ENCODE peak calls at places on chromosomes 13 and 19, in four cellular contexts. C, K, F and G are unnamed samples. For H3K4me1, the result is how much of the 10 kb centered on the place peaks cover.

GRCh38 chr13:76852991-76853390 is 33.2 kb downstream of the KCTD12 start:
- DNase-seq in C (no peak), F (no peak), K (no peak), G (no peak)

GRCh38 chr19:14366529-14366928 is 14.7 kb upstream of the ADGRE5 start:
- DNase-seq in C (peak), K (peak), F (peak), G (peak)

GRCh38 chr19:54460230-54461005 is 3.2 kb downstream of the LENG9 start:
- DNase-seq in K (no peak), F (no peak), C (no peak), G (no peak)

GRCh38 chr13:112247471-112248405 is 128.4 kb upstream of the SPACA7 start:
- DNase-seq in F (no peak), K (no peak), C (no peak), G (no peak)

GRCh38 chr13:41563501-41564001 is 106.2 kb downstream of the RGCC start:
- DNase-seq in K (peak), C (no peak), F (peak), G (no peak)

GRCh38 chr13:80497439-80497838 is 156.5 kb upstream of the SPRY2 start:
- DNase-seq in C (no peak), K (no peak), F (no peak), G (no peak)

GRCh38 chr19:30968210-30968609 is 381.0 kb downstream of the TSHZ3 start:
- DNase-seq in F (peak), K (no peak), C (no peak), G (no peak)

GRCh38 chr13:31797154-31797775 is 57.9 kb downstream of the RXFP2 start:
- DNase-seq in K (no peak), C (no peak), F (peak), G (no peak)

GRCh38 chr13:84433024-84433423 is 550.8 kb upstream of the SLITRK1 start:
- DNase-seq in C (no peak), F (no peak), K (no peak), G (no peak)

GRCh38 chr19:39951686-39952085 is 17.3 kb upstream of the FCGBP start:
- DNase-seq in C (peak), K (no peak), F (peak), G (no peak)

GRCh38 chr13:36919206-36919832 is 719 bp downstream of the SMAD9 start:
- DNase-seq in C (peak), K (peak), F (no peak), G (no peak)

GRCh38 chr19:41307090-41307875 is 2.7 kb upstream of the CCDC97 start:
- DNase-seq in C (no peak), F (no peak), K (no peak), G (no peak)

GRCh38 chr13:65670014-65670625 is 1560.0 kb downstream of the PCDH9 start:
- DNase-seq in F (no peak), C (no peak), K (no peak), G (no peak)

GRCh38 chr19:29285878-29286277 is 72.9 kb upstream of the UQCRFS1 start:
- DNase-seq in F (peak), C (no peak), K (no peak), G (no peak)

GRCh38 chr13:93235258-93236015 is 8.8 kb downstream of the GPC6 start:
- DNase-seq in F (no peak), C (no peak), K (no peak), G (no peak)

GRCh38 chr19:55581145-55581827 is 638 bp upstream of the ZNF579 start:
- DNase-seq in K (no peak), F (peak), C (peak), G (no peak)

GRCh38 chr19:50332264-50333038 is 3.3 kb upstream of the KCNC3 start:
- DNase-seq in C (no peak), F (no peak), K (peak), G (no peak)

GRCh38 chr19:19550972-19551861 is 13.2 kb downstream of the CILP2 start:
- DNase-seq in F (no peak), C (no peak), K (no peak), G (no peak)

GRCh38 chr19:6039541-6040225 is 61.7 kb upstream of the RANBP3 start:
- DNase-seq in K (no peak), F (no peak), C (no peak), G (no peak)

GRCh38 chr13:75415720-75416119 is 66.2 kb downstream of the TBC1D4 start:
- DNase-seq in K (no peak), C (no peak), F (no peak), G (no peak)

GRCh38 chr13:90702050-90702449 is 645.4 kb upstream of the MIR17HG start:
- DNase-seq in K (no peak), F (no peak), C (no peak), G (no peak)

GRCh38 chr13:112073245-112074138 is 6.5 kb downstream of the SOX1 start:
- DNase-seq in C (no peak), F (no peak), K (no peak), G (no peak)

GRCh38 chr13:113855012-113855921 is 8.6 kb downstream of the GAS6 start:
- DNase-seq in K (peak), F (no peak), C (peak), G (no peak)
- H3K4me1 ChIP-seq in K (under half), F (under half), C (half or more), G (half or more)

GRCh38 chr13:64074989-64075474 is 2659.4 kb upstream of the PCDH20 start:
- DNase-seq in F (no peak), C (peak), K (no peak), G (no peak)
- TF ChIP-seq CTCF in F (no peak), C (no peak), K (no peak), G (no peak)

DNA sequence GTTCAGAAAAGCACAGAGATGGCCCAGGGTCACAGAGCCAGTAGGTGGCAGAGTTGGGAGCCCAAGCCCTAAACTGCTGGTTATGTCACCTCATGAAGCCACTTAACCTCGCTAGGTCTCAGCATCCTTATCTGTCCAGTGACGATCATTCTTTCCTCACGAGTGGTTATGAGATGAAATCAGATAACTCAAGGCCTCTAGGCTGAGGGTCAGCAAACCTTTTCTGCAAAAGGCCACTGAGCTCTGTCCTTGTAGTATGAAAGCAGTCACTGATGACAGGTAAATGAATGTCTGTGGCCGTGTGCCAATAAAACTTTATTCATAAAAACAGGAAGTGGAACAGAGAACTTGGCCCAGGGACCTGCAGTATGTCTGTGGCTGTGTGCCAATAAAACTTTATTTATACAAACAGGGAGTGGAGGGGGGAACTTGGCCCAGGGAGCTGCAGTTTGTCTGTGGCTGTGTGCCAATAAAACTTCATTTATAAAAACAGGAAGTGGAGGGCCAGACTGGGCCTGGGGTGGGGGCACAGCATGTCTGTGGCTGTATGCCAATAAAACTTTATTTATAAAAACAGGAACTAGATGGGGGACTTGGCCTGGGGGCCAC is 71.2 kb downstream of the GNG7 start:
- DNase-seq in K (no peak), F (no peak), C (no peak), G (no peak)
- H3K4me1 ChIP-seq in K (under half), F (under half), C (under half), G (under half)

GRCh38 chr13:48535791-48536190 is 2.9 kb upstream of the RCBTB2 start:
- DNase-seq in K (no peak), C (no peak), F (no peak), G (no peak)

GRCh38 chr13:48542581-48543341 is 9.9 kb upstream of the RCBTB2 start:
- DNase-seq in K (peak), C (peak), F (no peak), G (no peak)

GRCh38 chr13:48536851-48537250 is 4.0 kb upstream of the RCBTB2 start:
- DNase-seq in F (no peak), C (no peak), K (no peak), G (no peak)

GRCh38 chr13:48542138-48542537 is 9.3 kb upstream of the RCBTB2 start:
- DNase-seq in F (no peak), C (no peak), K (no peak), G (no peak)

DNA sequence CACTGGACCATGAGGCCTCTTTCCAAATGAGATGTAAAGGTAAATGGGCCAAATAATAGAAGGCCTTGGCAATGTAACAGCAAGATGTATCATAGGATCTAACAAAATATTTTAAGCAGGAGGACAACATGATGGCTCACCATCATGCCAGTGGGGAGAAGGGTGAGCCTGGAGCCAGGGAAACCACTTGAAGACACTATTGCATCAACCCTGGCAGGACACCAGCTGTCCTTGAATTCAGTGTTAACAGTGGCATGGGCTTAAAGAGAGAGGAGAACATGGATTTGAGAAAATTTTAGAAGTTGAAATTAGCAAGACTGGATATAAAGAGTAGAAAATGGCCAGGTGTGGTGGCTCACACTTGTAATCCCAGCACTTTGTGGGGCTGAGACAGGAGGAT is 6.7 kb upstream of the RCBTB2 start:
- DNase-seq in F (no peak), C (no peak), K (no peak), G (no peak)
- TF ChIP-seq CTCF in F (no peak), C (no peak), K (no peak), G (no peak)

DNA sequence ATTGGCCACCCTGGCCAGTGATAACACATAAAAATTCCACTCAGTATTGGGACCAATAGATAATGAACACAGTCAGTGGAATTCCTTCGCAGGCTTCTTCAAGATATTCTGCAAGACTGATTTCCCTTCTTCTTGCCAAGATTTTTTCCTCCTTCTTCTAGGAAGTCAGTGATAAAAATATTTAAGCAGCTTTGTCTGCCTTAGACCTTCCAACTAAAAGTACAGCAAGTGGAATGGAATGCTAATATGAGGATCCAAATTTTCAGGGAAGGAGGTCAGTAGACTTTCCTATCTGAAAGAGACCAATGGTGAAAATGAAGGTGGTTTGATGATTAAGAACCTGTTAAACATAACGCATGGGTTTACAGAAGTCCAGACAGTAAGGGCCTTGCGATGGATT is 9.6 kb downstream of the STARD13 start:
- DNase-seq in K (no peak), C (no peak), F (no peak), G (no peak)
- H3K4me1 ChIP-seq in K (under half), C (under half), F (half or more), G (half or more)

GRCh38 chr13:28685114-28685513 is 26.2 kb downstream of the POMP start:
- DNase-seq in F (no peak), K (no peak), C (no peak), G (no peak)

GRCh38 chr13:28680541-28680940 is 21.6 kb downstream of the POMP start:
- DNase-seq in C (no peak), F (no peak), K (no peak), G (no peak)

GRCh38 chr13:28678809-28679208 is 19.9 kb downstream of the POMP start:
- DNase-seq in K (no peak), C (no peak), F (no peak), G (no peak)

GRCh38 chr13:28684257-28684656 is 25.3 kb downstream of the POMP start:
- DNase-seq in F (peak), C (no peak), K (no peak), G (no peak)

GRCh38 chr13:28679628-28680027 is 20.7 kb downstream of the POMP start:
- DNase-seq in K (no peak), C (no peak), F (no peak), G (no peak)
- TF ChIP-seq CTCF in K (peak), C (no peak), F (peak), G (no peak)

GRCh38 chr19:1182068-1182467 is 8.0 kb upstream of the SBNO2 start:
- DNase-seq in F (no peak), K (no peak), C (no peak), G (no peak)

GRCh38 chr19:1181606-1182005 is 7.5 kb upstream of the SBNO2 start:
- DNase-seq in C (peak), F (no peak), K (no peak), G (no peak)

GRCh38 chr19:1177322-1178114 is 3.5 kb upstream of the SBNO2 start:
- DNase-seq in K (no peak), F (peak), C (no peak), G (peak)

GRCh38 chr19:1183543-1184172 is 9.6 kb upstream of the SBNO2 start:
- DNase-seq in K (no peak), C (peak), F (peak), G (no peak)

DNA sequence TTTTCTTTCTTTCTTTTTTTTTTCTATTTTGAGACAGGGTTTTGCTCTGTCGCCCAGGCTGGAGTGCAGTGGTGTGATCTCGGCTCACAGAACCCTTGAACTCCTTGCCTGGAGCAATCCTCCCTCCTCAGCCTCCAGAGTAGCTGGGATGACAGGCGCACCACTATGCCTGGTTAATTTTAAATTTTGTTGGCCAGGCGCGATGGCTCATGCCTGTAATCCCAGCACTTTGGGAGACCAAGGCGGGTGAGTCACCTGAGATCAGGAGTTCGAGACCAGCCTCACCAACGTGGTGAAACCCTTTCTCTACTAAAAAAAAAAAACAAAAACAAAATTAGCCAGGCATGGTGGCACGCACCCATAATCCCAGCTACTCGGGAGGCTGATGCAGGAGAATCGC is 8.7 kb upstream of the SBNO2 start:
- DNase-seq in F (peak), C (no peak), K (no peak), G (no peak)
- H3K4me1 ChIP-seq in F (half or more), C (under half), K (under half), G (under half)

GRCh38 chr19:18108897-18109296 is 11.3 kb downstream of the MAST3 start:
- DNase-seq in C (no peak), F (no peak), K (no peak), G (no peak)
- TF ChIP-seq CTCF in C (no peak), F (no peak), K (no peak), G (no peak)

DNA sequence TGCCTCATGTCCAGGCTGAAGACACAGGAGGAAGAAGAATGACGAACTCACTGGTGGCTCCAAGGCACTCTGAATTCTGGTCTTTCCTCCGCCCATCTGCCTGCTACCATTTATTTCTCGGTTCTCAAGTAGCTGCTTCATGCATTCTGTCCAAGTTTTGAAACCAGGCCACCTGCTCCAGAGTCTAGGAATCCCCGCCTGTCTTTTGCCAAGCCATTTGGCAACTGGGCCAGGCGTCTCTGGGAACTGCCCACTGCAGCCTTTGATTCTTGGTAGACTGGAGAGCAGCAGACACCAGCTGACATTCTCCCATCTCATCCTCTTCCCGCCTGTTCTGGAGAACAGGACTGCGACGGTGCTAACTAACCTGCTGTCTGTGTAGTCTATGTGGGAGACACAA is 10.8 kb downstream of the SLC35E1 start:
- DNase-seq in C (no peak), F (no peak), K (no peak), G (no peak)
- H3K4me1 ChIP-seq in C (under half), F (under half), K (under half), G (under half)